ENCODE peak calls at places on chromosomes 5 and 9, in five cellular contexts. I is Peyer's patch, V is astrocyte, Z is cardiac muscle cell, Q is PC-3. P is an unnamed sample.

GRCh38 chr5:6632324-6632930 is 417 bp downstream of the NSUN2 start:
- DNase-seq in I (no peak), V (no peak), Z (peak), Q (peak), P (peak)

GRCh38 chr9:125889122-125889523 is 141.9 kb downstream of the PBX3 start:
- DNase-seq in I (peak), V (peak), Z (peak), Q (no peak), P (peak)

GRCh38 chr5:37774912-37775483 is 64.8 kb downstream of the GDNF start:
- DNase-seq in I (no peak), V (no peak), Z (peak), Q (peak), P (peak)

GRCh38 chr5:176899946-176900782 is 1.0 kb upstream of the HK3 start:
- DNase-seq in I (no peak), V (no peak), Z (no peak), Q (no peak), P (no peak)

GRCh38 chr9:110323831-110324230 is 13.8 kb downstream of the TXNDC8 start:
- DNase-seq in I (no peak), V (no peak), Z (no peak), Q (no peak), P (no peak)

GRCh38 chr5:168549554-168549953 is 20.4 kb downstream of the FBLL1 start:
- DNase-seq in I (no peak), V (no peak), Z (no peak), Q (no peak), P (no peak)

GRCh38 chr9:86756576-86757381 is 190.5 kb downstream of the GAS1 start:
- DNase-seq in I (no peak), V (no peak), Z (no peak), Q (no peak), P (no peak)

GRCh38 chr5:611731-612486 is at the start of gene CEP72:
- DNase-seq in I (peak), V (peak), Z (peak), Q (peak), P (peak)

GRCh38 chr5:139760066-139761056 is 35.2 kb upstream of the PSD2 start:
- DNase-seq in I (peak), V (peak), Z (no peak), Q (peak), P (no peak)

GRCh38 chr5:158623971-158624370 is 475.7 kb downstream of the EBF1 start:
- DNase-seq in I (no peak), V (no peak), Z (no peak), Q (no peak), P (no peak)

GRCh38 chr9:19682416-19682815 is 106.4 kb downstream of the SLC24A2 start:
- DNase-seq in I (no peak), V (no peak), Z (no peak), Q (no peak), P (no peak)

GRCh38 chr5:61675015-61675692 is 343.1 kb downstream of the ZSWIM6 start:
- DNase-seq in I (no peak), V (no peak), Z (no peak), Q (peak), P (peak)

GRCh38 chr9:127562841-127563523 is 49.1 kb upstream of the STXBP1 start:
- DNase-seq in I (peak), V (peak), Z (peak), Q (peak), P (peak)

GRCh38 chr9:121267689-121268597 is at the start of gene GSN:
- DNase-seq in I (peak), V (no peak), Z (peak), Q (peak), P (peak)

GRCh38 chr9:85212887-85213286 is 528.9 kb downstream of the AGTPBP1 start:
- DNase-seq in I (no peak), V (peak), Z (peak), Q (no peak), P (no peak)

GRCh38 chr9:75181748-75182147 is 93.4 kb downstream of the OSTF1 start:
- DNase-seq in I (no peak), V (peak), Z (peak), Q (peak), P (peak)

GRCh38 chr9:6944093-6944551 is 186.3 kb downstream of the KDM4C start:
- DNase-seq in I (no peak), V (peak), Z (peak), Q (peak), P (peak)

GRCh38 chr9:69324549-69325401 is at the start of gene ENTREP1:
- DNase-seq in I (peak), V (peak), Z (peak), Q (peak), P (peak)

GRCh38 chr9:126829035-126829434 is 24.2 kb downstream of the ZBTB43 start:
- DNase-seq in I (no peak), V (no peak), Z (no peak), Q (no peak), P (no peak)

GRCh38 chr5:84249918-84250635 is 134.6 kb downstream of the EDIL3 start:
- DNase-seq in I (no peak), V (peak), Z (peak), Q (peak), P (peak)

GRCh38 chr9:36023260-36024048 is 13.3 kb upstream of the RECK start:
- DNase-seq in I (peak), V (peak), Z (peak), Q (peak), P (peak)

GRCh38 chr5:174645677-174646076 is 78.7 kb upstream of the MSX2 start:
- DNase-seq in I (no peak), V (no peak), Z (no peak), Q (no peak), P (no peak)

GRCh38 chr9:12155731-12156130 is 537.5 kb upstream of the TYRP1 start:
- DNase-seq in I (no peak), V (no peak), Z (no peak), Q (no peak), P (no peak)

GRCh38 chr5:69509212-69509611 is 16.6 kb downstream of the OCLN start:
- DNase-seq in I (no peak), V (no peak), Z (no peak), Q (no peak), P (no peak)

GRCh38 chr5:36552626-36553393 is 53.6 kb upstream of the SLC1A3 start:
- DNase-seq in I (no peak), V (peak), Z (no peak), Q (peak), P (no peak)

GRCh38 chr5:81095835-81096234 is 135.7 kb downstream of the RASGRF2 start:
- DNase-seq in I (no peak), V (no peak), Z (no peak), Q (no peak), P (no peak)

GRCh38 chr9:136216541-136217240 is 11.8 kb upstream of the LHX3 start:
- DNase-seq in I (no peak), V (no peak), Z (no peak), Q (no peak), P (no peak)

GRCh38 chr5:1669276-1670155 is 130.1 kb downstream of the MRPL36 start:
- DNase-seq in I (no peak), V (no peak), Z (no peak), Q (no peak), P (no peak)

GRCh38 chr5:1671351-1671750 is 128.3 kb downstream of the MRPL36 start:
- DNase-seq in I (no peak), V (no peak), Z (no peak), Q (no peak), P (no peak)

GRCh38 chr5:1670342-1670741 is 129.3 kb downstream of the MRPL36 start:
- DNase-seq in I (no peak), V (peak), Z (peak), Q (no peak), P (no peak)

GRCh38 chr5:1673042-1673674 is 126.5 kb downstream of the MRPL36 start:
- DNase-seq in I (no peak), V (no peak), Z (peak), Q (no peak), P (peak)

GRCh38 chr5:1672396-1672795 is 127.2 kb downstream of the MRPL36 start:
- DNase-seq in I (no peak), V (no peak), Z (no peak), Q (no peak), P (no peak)
- TF ChIP-seq CTCF in I (no peak), V (no peak), Z (no peak), Q (peak), P (no peak)

DNA sequence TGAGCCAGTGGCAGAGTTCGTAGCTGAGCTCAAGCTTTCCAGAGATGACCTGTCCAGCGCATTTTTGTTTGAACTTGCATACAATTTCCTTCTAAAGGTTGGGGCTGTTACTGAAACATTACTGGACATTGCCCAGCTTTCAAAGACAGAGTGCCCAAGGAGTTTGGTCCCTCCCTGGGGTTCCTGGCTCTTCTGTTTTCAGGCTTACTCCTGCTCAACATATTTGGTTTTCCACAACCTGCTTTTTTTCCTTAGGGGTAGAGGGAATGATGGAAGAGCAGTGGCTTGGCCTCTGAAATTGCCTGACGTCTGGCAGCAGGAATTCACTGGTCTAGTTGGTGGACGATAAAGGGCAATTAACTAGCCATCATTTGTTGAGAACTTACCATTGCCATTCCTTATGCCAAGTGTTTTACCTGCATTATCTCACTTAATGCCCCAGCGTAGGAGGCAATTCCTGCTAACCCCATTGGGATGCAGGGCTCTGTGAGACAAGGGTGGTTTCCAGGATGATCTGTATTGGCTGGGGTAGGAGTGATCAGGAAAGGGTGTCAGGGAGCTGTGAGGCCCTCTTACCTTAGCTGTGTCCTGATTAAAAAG is 1.2 kb downstream of the RGS3 start:
- DNase-seq in I (no peak), V (no peak), Z (no peak), Q (no peak), P (no peak)
- H3K4me3 ChIP-seq in I (peak), V (no peak), Z (peak), Q (peak), P (no peak)

DNA sequence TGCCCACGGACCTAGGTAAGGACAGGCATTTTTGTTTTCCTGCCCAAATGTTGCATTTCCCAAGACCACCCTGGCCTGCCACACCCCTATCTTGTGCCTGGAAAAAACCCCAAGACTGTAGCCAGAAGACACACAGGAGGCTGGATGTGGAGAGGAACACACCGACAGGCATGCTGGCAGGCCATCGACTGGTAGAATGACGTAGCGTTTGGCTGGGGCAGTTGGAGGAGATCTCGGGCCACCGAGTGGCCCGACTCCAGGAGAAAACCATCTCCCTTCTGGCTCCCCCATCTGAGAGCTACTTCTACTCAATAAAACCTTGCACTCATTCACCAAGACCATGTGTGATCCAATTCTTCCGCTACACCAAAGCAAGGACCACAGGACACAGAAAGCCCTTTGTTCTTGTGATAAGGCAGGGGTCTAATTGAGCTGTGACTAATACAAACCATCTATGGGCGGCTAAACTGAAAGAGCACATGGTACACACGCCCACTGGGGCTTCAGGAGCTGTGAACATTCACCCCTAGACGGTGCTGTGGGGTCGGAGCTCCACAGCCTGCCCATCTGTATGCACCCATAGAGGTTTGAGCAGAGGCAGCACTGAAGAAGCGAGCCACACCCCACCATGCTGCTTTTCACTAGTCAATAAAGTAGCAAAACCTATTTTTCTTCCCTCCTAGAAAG is 38.9 kb upstream of the N4BP3 start:
- DNase-seq in I (no peak), V (peak), Z (peak), Q (no peak), P (no peak)
- TF ChIP-seq CTCF in I (no peak), V (peak), Z (no peak), Q (peak), P (no peak)

DNA sequence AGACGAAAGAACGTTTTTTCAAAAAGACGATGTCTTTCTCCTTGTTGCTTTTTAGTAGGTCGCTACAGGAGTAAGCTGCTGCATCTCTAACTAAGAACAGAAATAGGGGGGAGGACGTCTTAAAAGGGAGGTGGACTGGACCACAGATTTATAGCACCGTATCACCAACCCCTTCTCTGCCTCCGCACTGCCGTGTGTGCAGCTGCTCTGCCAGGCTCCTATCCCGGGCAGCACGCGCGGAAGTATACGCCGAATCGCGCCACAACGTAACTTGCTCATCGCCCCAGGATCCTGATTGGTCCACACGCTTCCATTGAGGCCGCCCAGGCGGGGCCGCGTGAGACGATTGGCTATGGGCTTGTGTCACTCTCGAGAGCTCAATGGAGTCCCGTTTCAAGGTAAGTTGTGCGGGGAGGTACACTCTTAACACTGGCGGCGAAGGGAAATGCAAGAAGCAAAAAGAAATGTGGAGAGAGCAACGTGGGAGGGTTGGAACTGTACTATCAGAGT is at the start of gene ELAVL2:
- DNase-seq in I (peak), V (peak), Z (peak), Q (peak), P (peak)
- H3K4me3 ChIP-seq in I (peak), V (peak), Z (peak), Q (peak), P (no peak)

P was measured in fibroblast of villous mesenchyme.